ENCODE peak calls at places on chromosomes 5 and 9, in ten cellular contexts. V, W, H, Y, B, L, A, R, Z and M are unnamed samples.

GRCh38 chr9:94783121-94783664 is 56.7 kb downstream of the AOPEP start:
- DNase-seq in L (peak), V (peak), R (peak), Z (peak), Y (peak), B (peak), H (peak), A (peak), W (peak), M (peak)

GRCh38 chr9:84932915-84933527 is 263.5 kb downstream of the NTRK2 start:
- DNase-seq in V (no peak), H (no peak), L (no peak), R (no peak), Z (no peak), B (no peak), W (no peak), A (no peak), Y (no peak), M (no peak)

GRCh38 chr5:169706758-169707450 is 69.8 kb downstream of the DOCK2 start:
- DNase-seq in Y (no peak), H (no peak), L (no peak), Z (no peak), A (no peak), W (no peak), V (no peak), R (no peak), B (no peak), M (peak)

GRCh38 chr5:93305984-93306383 is 275.0 kb downstream of the NR2F1-AS1 start:
- DNase-seq in B (no peak), A (no peak), R (no peak), Z (no peak), Y (no peak), L (no peak), W (no peak), H (no peak), V (peak), M (no peak)

GRCh38 chr5:56426658-56427057 is 193.5 kb upstream of the ANKRD55 start:
- DNase-seq in Y (no peak), V (no peak), R (no peak), H (no peak), B (no peak), Z (no peak), W (no peak), A (no peak), L (no peak), M (no peak)

GRCh38 chr5:92371171-92371888 is 988.2 kb upstream of the ARRDC3 start:
- DNase-seq in B (no peak), L (no peak), W (no peak), A (no peak), Y (no peak), V (no peak), Z (no peak), R (no peak), H (no peak), M (no peak)

GRCh38 chr5:83608122-83608521 is 112.5 kb downstream of the HAPLN1 start:
- DNase-seq in R (no peak), Y (peak), V (peak), B (no peak), Z (no peak), W (no peak), H (no peak), A (peak), L (peak), M (peak)

GRCh38 chr9:138115506-138115905 is 237.9 kb downstream of the CACNA1B start:
- DNase-seq in L (no peak), Y (no peak), H (no peak), Z (peak), B (no peak), V (no peak), R (no peak), A (no peak), W (no peak), M (no peak)

GRCh38 chr5:45271626-45272025 is 424.6 kb downstream of the HCN1 start:
- DNase-seq in V (no peak), Y (no peak), A (no peak), L (no peak), W (no peak), Z (no peak), R (no peak), H (no peak), B (no peak), M (no peak)

GRCh38 chr9:108702681-108703080 is 153.1 kb downstream of the ACTL7B start:
- DNase-seq in B (no peak), Y (no peak), A (no peak), R (no peak), H (no peak), V (no peak), Z (no peak), L (no peak), W (no peak), M (no peak)

GRCh38 chr5:160162910-160163309 is 43.7 kb upstream of the PWWP2A start:
- DNase-seq in Z (no peak), V (no peak), Y (no peak), H (no peak), R (no peak), L (no peak), A (no peak), W (no peak), B (no peak), M (no peak)

GRCh38 chr5:10351199-10351881 is 2.2 kb upstream of the MARCHF6 start:
- DNase-seq in L (no peak), V (peak), H (no peak), Z (no peak), W (no peak), B (no peak), R (no peak), A (no peak), Y (no peak), M (peak)

GRCh38 chr5:142671801-142672200 is 14.1 kb downstream of the FGF1 start:
- DNase-seq in H (no peak), Z (no peak), W (no peak), B (no peak), A (no peak), V (no peak), R (no peak), Y (no peak), L (no peak), M (peak)

GRCh38 chr9:16628421-16628820 is 242.0 kb downstream of the BNC2 start:
- DNase-seq in Y (no peak), L (no peak), Z (no peak), R (no peak), W (no peak), B (no peak), V (no peak), A (no peak), H (no peak), M (peak)

GRCh38 chr9:121388140-121388925 is 18.3 kb upstream of the STOM start:
- DNase-seq in A (no peak), Z (no peak), Y (no peak), L (no peak), B (no peak), H (no peak), R (no peak), V (no peak), W (no peak), M (peak)

GRCh38 chr5:170219615-170220014 is 13.2 kb upstream of the C5orf58 start:
- DNase-seq in H (no peak), V (peak), Z (no peak), Y (peak), A (no peak), R (no peak), B (no peak), L (no peak), W (no peak), M (peak)

GRCh38 chr5:10518352-10518751 is 45.5 kb upstream of the ANKRD33B start:
- DNase-seq in B (no peak), Y (no peak), A (no peak), W (no peak), Z (no peak), L (no peak), H (no peak), V (peak), R (no peak), M (peak)

GRCh38 chr9:110126986-110127864 is 80.7 kb downstream of the C9orf152 start:
- DNase-seq in B (peak), H (peak), R (peak), W (no peak), A (no peak), L (peak), Y (no peak), V (no peak), Z (no peak), M (peak)

GRCh38 chr9:130860458-130861316 is 25.6 kb downstream of the ABL1 start:
- DNase-seq in Y (peak), B (peak), A (no peak), Z (no peak), H (peak), W (no peak), L (peak), R (peak), V (peak), M (peak)

DNA sequence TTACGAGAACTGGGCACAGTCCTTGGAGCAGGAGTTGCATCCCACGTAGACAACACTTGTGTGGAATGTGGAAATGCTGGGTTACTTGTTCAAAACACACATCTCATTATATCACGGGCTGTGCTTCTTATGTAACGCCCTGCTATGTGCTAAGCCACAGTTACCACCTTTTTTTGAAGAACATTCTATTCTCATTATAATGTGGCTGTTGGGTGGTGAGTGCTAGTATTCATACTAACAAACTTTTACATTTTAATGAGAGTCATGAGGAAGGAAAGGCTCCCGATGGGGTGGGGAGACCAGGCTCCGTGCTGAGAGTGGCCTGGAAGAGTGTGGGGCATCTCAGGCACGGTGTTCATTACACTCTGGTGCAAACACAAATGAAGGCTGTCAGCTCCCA is 153.0 kb upstream of the RAPGEF1 start:
- DNase-seq in L (no peak), R (no peak), Z (no peak), V (no peak), W (no peak), Y (no peak), H (no peak), A (no peak), B (no peak), M (no peak)
- H3K27ac ChIP-seq in L (no peak), R (peak), Z (no peak), V (no peak), W (no peak), Y (no peak), H (no peak), A (no peak), B (no peak), M (no peak)

DNA sequence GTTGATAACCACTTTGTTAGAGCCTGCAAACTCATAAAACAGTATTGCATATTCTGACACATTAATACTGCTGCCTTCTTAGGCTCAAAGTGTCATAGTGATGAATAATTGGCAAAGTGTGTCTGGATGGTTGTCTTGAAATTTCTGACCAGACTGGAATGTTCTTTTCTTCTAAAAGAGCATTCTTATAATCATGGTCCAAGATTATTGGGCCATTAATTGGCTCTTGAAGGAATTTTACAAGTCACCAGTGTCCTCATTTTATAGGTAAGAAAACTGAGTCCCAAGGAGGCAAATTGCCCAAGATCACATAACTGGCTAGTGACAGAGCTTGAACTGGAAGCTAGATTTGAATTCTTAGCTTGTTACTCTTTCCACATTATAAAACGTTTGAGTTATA is 111.7 kb downstream of the PCSK1 start:
- DNase-seq in L (no peak), Z (no peak), A (no peak), Y (no peak), V (no peak), W (no peak), B (no peak), H (no peak), R (no peak), M (peak)
- H3K27ac ChIP-seq in L (no peak), Z (no peak), A (no peak), Y (no peak), V (peak), W (no peak), B (no peak), H (no peak), R (no peak), M (peak)

GRCh38 chr5:134225780-134226440 is at the start of gene PPP2CA:
- DNase-seq in L (peak), A (peak), R (peak), Z (peak), H (peak), Y (peak), B (peak), V (peak), W (peak), M (peak)
- H3K27ac ChIP-seq in L (peak), A (no peak), R (peak), Z (peak), H (peak), Y (peak), B (peak), V (peak), W (peak), M (peak)

DNA sequence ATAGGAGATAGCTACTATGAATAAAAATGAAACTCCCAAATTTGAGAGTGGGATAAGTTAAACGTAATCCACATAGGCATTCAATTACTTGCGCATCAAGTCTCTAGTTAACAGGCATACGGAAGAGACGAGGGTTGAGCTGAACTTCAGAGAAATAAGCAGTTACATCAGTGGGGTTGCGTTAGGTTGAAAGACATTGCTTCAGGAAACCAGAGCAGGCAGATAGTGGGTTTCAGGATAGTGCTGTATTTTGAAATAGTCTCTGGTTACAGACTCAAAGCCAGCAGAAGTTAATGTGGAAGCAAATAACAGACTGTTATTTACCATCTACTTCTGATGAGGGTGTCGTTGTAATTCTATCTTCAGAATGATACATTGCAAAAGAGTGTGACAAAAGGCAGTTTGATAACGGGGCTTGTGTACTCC is 533.4 kb downstream of the PDE4D start:
- DNase-seq in A (no peak), R (no peak), W (no peak), B (no peak), Z (no peak), V (no peak), Y (no peak), L (no peak), H (no peak), M (no peak)
- H3K27ac ChIP-seq in A (no peak), R (peak), W (no peak), B (no peak), Z (no peak), V (no peak), Y (no peak), L (no peak), H (peak), M (no peak)

DNA sequence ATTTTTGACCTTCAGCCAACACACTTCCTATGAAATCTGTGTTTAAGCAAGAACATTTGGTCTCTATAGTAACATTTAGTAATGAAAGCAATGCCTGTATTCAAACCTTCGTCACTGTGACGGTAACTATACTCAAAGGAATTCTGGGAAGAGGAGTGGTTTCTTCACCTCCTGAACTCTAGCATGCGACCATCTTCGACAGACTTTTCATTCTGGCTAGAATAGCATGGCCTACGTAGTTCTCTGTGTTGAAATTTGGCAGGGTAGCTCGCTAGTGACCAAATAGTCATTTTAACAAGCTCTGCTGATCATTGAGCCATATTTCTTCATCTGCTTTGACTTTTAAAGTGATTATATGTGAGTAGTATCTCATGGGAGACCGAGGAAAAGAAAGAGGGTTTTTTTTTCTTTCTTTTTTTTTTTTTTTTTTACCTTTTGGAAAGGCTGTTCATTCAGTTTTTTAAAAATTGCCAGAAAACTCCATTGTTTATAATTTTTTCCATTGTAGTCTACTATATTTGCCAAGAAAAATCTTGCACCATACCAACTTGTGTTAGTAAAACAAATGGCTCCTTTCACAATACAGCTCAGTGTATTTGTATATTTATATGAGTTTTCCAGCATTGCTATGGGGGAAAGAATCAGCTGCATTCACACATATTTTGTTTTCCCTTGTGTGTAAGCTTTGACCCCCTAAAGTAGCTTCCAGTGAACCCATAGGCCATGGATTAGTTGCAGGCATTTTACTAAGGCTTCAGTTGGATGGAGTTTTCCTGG is 166.8 kb downstream of the NNT start:
- DNase-seq in Z (no peak), Y (no peak), A (no peak), R (no peak), H (no peak), L (no peak), V (no peak), B (no peak), W (no peak), M (peak)
- H3K27ac ChIP-seq in Z (peak), Y (no peak), A (no peak), R (peak), H (peak), L (peak), V (no peak), B (no peak), W (no peak), M (peak)

GRCh38 chr5:172110260-172110815 is 77.7 kb downstream of the STK10 start:
- DNase-seq in A (no peak), H (no peak), Z (no peak), B (no peak), L (no peak), W (no peak), R (no peak), Y (no peak), V (no peak), M (no peak)
- H3K27ac ChIP-seq in A (no peak), H (peak), Z (peak), B (no peak), L (peak), W (peak), R (peak), Y (no peak), V (no peak), M (no peak)